ENCODE peak calls at places on chromosomes 13 and 19, in six cellular contexts. One of them, this sample, is unnamed.

GRCh38 chr13:113544071-113544891 is 40.3 kb upstream of the TFDP1 start:
- DNase-seq in uterus: peak; percentile 5
- DNase-seq in GM23338: no peak
- DNase-seq in right cardiac atrium: no peak
- DNase-seq in tibial artery: no peak
- DNase-seq in mucosa of descending colon: no peak
- DNase-seq in this sample: peak; percentile 34

GRCh38 chr13:73531014-73531413 is 472.2 kb downstream of the KLF5 start:
- DNase-seq in uterus: no peak
- DNase-seq in GM23338: no peak
- DNase-seq in right cardiac atrium: no peak
- DNase-seq in tibial artery: no peak
- DNase-seq in mucosa of descending colon: no peak
- DNase-seq in this sample: no peak

GRCh38 chr13:40464349-40464748 is 202.1 kb downstream of the FOXO1 start:
- DNase-seq in uterus: no peak
- DNase-seq in GM23338: no peak
- DNase-seq in right cardiac atrium: no peak
- DNase-seq in tibial artery: no peak
- DNase-seq in mucosa of descending colon: no peak
- DNase-seq in this sample: no peak

GRCh38 chr19:29537601-29538000 is 11.8 kb downstream of the VSTM2B start:
- DNase-seq in uterus: no peak
- DNase-seq in GM23338: no peak
- DNase-seq in right cardiac atrium: no peak
- DNase-seq in tibial artery: peak; percentile 16
- DNase-seq in mucosa of descending colon: no peak
- DNase-seq in this sample: peak; percentile 5

GRCh38 chr13:113765241-113765910 is 6.3 kb downstream of the TMEM255B start:
- DNase-seq in uterus: no peak
- DNase-seq in GM23338: peak; percentile 50
- DNase-seq in right cardiac atrium: no peak
- DNase-seq in tibial artery: no peak
- DNase-seq in mucosa of descending colon: no peak
- DNase-seq in this sample: no peak

GRCh38 chr13:99689955-99690354 is 188.7 kb downstream of the TM9SF2 start:
- DNase-seq in uterus: no peak
- DNase-seq in GM23338: peak; percentile 77
- DNase-seq in right cardiac atrium: no peak
- DNase-seq in tibial artery: no peak
- DNase-seq in mucosa of descending colon: no peak
- DNase-seq in this sample: no peak

GRCh38 chr13:101127741-101128353 is 288.5 kb downstream of the NALCN start:
- DNase-seq in uterus: no peak
- DNase-seq in GM23338: peak; percentile 60
- DNase-seq in right cardiac atrium: no peak
- DNase-seq in tibial artery: no peak
- DNase-seq in mucosa of descending colon: no peak
- DNase-seq in this sample: peak; percentile 23

GRCh38 chr19:50835785-50836542 is 2.6 kb upstream of the KLK15 start:
- DNase-seq in uterus: peak; percentile 29
- DNase-seq in GM23338: peak; percentile 83
- DNase-seq in right cardiac atrium: peak; percentile 68
- DNase-seq in tibial artery: no peak
- DNase-seq in mucosa of descending colon: peak; percentile 95
- DNase-seq in this sample: peak; percentile 91

GRCh38 chr13:41017153-41017552 is 2.0 kb downstream of the ELF1 start:
- DNase-seq in uterus: no peak
- DNase-seq in GM23338: no peak
- DNase-seq in right cardiac atrium: no peak
- DNase-seq in tibial artery: peak; percentile 34
- DNase-seq in mucosa of descending colon: no peak
- DNase-seq in this sample: no peak

GRCh38 chr13:95896302-95896701 is 156.9 kb downstream of the UGGT2 start:
- DNase-seq in uterus: no peak
- DNase-seq in GM23338: no peak
- DNase-seq in right cardiac atrium: no peak
- DNase-seq in tibial artery: no peak
- DNase-seq in mucosa of descending colon: no peak
- DNase-seq in this sample: no peak

GRCh38 chr13:106101201-106101600 is 434.3 kb downstream of the EFNB2 start:
- DNase-seq in uterus: no peak
- DNase-seq in GM23338: no peak
- DNase-seq in right cardiac atrium: no peak
- DNase-seq in tibial artery: no peak
- DNase-seq in mucosa of descending colon: no peak
- DNase-seq in this sample: no peak

GRCh38 chr13:106102776-106103175 is 432.7 kb downstream of the EFNB2 start:
- DNase-seq in uterus: no peak
- DNase-seq in GM23338: no peak
- DNase-seq in right cardiac atrium: no peak
- DNase-seq in tibial artery: no peak
- DNase-seq in mucosa of descending colon: no peak
- DNase-seq in this sample: no peak

GRCh38 chr13:106098778-106099177 is 436.7 kb downstream of the EFNB2 start:
- DNase-seq in uterus: no peak
- DNase-seq in GM23338: no peak
- DNase-seq in right cardiac atrium: no peak
- DNase-seq in tibial artery: no peak
- DNase-seq in mucosa of descending colon: no peak
- DNase-seq in this sample: no peak

GRCh38 chr13:106100261-106100919 is 435.1 kb downstream of the EFNB2 start:
- DNase-seq in uterus: no peak
- DNase-seq in GM23338: peak; percentile 86
- DNase-seq in right cardiac atrium: peak; percentile 49
- DNase-seq in tibial artery: no peak
- DNase-seq in mucosa of descending colon: peak; percentile 80
- DNase-seq in this sample: peak; percentile 98

DNA sequence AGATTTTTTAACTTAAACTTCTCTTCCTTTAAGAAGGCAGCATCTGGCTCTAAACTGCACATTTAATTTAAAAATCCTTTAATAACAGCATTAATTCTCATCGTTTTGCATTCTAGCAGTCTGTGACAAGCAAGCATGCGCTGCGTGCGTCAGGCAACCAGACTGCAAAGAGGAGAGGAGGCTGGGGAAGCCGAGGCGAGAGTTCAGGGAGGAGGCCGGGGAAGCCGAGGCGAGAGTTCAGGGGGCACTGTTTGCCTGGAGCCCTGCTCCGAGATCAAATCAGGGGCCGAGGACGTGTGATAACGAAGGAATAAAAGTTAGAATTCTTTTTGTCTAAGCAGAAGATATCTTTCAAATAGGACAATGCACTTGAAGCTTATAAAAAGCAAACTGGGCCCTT is 435.7 kb downstream of the EFNB2 start:
- DNase-seq in uterus: no peak
- DNase-seq in GM23338: no peak
- DNase-seq in right cardiac atrium: peak; percentile 21
- DNase-seq in tibial artery: no peak
- DNase-seq in mucosa of descending colon: peak; percentile 67
- DNase-seq in this sample: no peak
- H3K4me1 ChIP-seq in uterus: no peaks in the 10 kb centered on the region
- H3K4me1 ChIP-seq in GM23338: peaks cover 43% of the 10 kb centered on the region
- H3K4me1 ChIP-seq in right cardiac atrium: peaks cover 5% of the 10 kb centered on the region
- H3K4me1 ChIP-seq in tibial artery: no peaks in the 10 kb centered on the region
- H3K4me1 ChIP-seq in mucosa of descending colon: peaks cover 33% of the 10 kb centered on the region
- H3K4me1 ChIP-seq in this sample: peaks cover 94% of the 10 kb centered on the region

DNA sequence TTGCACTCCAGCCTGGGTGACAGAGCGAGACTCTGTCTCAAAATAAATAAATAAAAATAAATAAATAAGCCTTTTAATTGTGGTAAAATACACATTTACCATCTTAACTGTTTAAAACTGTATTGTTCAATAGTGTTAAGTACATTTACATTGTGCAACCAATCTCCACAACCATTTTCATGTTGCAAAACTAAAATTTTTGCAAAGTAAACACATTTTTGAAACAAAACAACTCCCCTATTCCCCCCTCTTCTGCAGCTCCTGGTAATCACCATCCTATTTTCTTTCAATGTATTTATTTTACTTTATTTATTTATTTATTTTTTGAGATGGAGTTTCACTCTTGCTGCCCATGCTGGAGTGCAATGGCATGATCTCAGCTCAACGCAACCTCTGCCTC is 5.8 kb upstream of the B9D2 start:
- DNase-seq in uterus: no peak
- DNase-seq in GM23338: no peak
- DNase-seq in right cardiac atrium: no peak
- DNase-seq in tibial artery: no peak
- DNase-seq in mucosa of descending colon: no peak
- DNase-seq in this sample: no peak
- H3K4me1 ChIP-seq in uterus: no peaks in the 10 kb centered on the region
- H3K4me1 ChIP-seq in GM23338: no peaks in the 10 kb centered on the region
- H3K4me1 ChIP-seq in right cardiac atrium: peaks cover 2% of the 10 kb centered on the region
- H3K4me1 ChIP-seq in tibial artery: peaks cover 27% of the 10 kb centered on the region
- H3K4me1 ChIP-seq in mucosa of descending colon: peaks cover 10% of the 10 kb centered on the region
- H3K4me1 ChIP-seq in this sample: peaks cover 10% of the 10 kb centered on the region

GRCh38 chr13:25267715-25268114 is 19.6 kb downstream of the MTMR6 start:
- DNase-seq in uterus: no peak
- DNase-seq in GM23338: no peak
- DNase-seq in right cardiac atrium: no peak
- DNase-seq in tibial artery: no peak
- DNase-seq in mucosa of descending colon: no peak
- DNase-seq in this sample: peak; percentile 5
- H3K4me1 ChIP-seq in uterus: no peaks in the 10 kb centered on the region
- H3K4me1 ChIP-seq in GM23338: no peaks in the 10 kb centered on the region
- H3K4me1 ChIP-seq in right cardiac atrium: no peaks in the 10 kb centered on the region
- H3K4me1 ChIP-seq in tibial artery: no peaks in the 10 kb centered on the region
- H3K4me1 ChIP-seq in mucosa of descending colon: no peaks in the 10 kb centered on the region
- H3K4me1 ChIP-seq in this sample: no peaks in the 10 kb centered on the region

DNA sequence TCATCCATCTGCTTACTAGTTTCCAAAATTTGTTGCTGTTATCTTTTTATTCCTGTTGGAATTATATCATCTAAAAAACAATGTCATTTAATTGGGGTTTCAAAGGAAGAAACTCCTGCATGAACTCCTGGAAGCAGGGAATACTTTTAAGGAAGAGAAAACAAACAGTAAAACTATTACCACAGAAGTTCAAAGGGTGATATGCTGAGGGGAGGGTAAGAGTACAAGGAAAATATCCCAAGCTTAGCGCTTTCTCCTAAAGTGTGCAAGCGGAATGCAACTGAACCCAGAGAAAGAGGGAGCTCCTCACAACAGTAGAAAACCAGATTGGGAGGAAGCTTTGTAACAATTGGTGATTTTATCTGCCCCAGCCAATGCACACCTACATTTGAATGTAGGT is 175.1 kb downstream of the NUFIP1 start:
- DNase-seq in uterus: no peak
- DNase-seq in GM23338: no peak
- DNase-seq in right cardiac atrium: no peak
- DNase-seq in tibial artery: no peak
- DNase-seq in mucosa of descending colon: no peak
- DNase-seq in this sample: no peak
- H3K4me1 ChIP-seq in uterus: no peaks in the 10 kb centered on the region
- H3K4me1 ChIP-seq in GM23338: peaks cover 24% of the 10 kb centered on the region
- H3K4me1 ChIP-seq in right cardiac atrium: peaks cover 2% of the 10 kb centered on the region
- H3K4me1 ChIP-seq in tibial artery: peaks cover 64% of the 10 kb centered on the region
- H3K4me1 ChIP-seq in mucosa of descending colon: peaks cover 6% of the 10 kb centered on the region
- H3K4me1 ChIP-seq in this sample: peaks cover 97% of the 10 kb centered on the region

DNA sequence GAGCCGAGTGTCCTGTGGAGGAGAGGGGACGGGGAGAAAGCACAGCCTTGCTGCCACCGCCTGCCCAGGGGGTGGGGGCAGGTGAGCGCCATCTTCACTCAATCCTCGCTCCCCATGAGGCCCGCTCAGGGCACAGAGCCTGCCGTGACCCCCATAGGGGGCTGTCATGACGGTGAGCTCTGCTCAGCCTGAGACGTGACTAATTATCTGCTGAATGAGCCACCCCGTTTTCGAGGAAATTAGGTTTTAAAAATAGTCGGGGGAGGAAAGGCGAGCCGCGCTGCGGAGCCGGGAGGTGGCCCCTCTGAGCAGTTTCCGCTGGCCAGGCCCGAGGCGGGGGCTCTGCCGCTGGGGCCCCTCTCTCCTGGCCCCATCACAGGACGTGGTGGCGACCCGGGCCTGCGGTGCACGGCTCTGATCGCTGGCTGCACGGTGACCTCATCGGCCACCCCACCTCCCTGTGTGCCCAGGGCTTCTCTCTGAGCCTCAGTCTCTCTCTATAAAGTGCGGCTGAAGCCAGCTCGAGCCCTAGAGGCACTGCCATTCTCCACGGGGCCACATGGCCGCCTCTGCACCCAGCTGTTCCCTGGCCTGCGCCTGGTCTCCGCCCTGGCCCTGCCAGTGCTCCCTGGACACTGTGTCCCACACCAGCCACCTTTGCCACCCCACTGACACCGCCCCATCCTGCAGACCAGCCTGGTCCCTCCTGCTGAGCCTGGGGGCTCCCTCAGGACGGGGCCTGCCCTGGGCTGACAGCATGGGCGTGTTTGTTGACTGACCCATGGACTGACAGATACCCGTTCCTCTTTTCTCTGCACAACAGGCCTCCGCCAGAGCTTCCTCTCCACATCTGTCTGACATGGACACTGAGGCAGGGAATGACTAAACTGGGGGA is 28.3 kb downstream of the PIP5K1C start:
- DNase-seq in uterus: peak; percentile 55
- DNase-seq in GM23338: no peak
- DNase-seq in right cardiac atrium: peak; percentile 56
- DNase-seq in tibial artery: no peak
- DNase-seq in mucosa of descending colon: no peak
- DNase-seq in this sample: no peak
- H3K4me1 ChIP-seq in uterus: peaks cover 13% of the 10 kb centered on the region
- H3K4me1 ChIP-seq in GM23338: peaks cover 6% of the 10 kb centered on the region
- H3K4me1 ChIP-seq in right cardiac atrium: peaks cover 7% of the 10 kb centered on the region
- H3K4me1 ChIP-seq in tibial artery: peaks cover 53% of the 10 kb centered on the region
- H3K4me1 ChIP-seq in mucosa of descending colon: peaks cover 15% of the 10 kb centered on the region
- H3K4me1 ChIP-seq in this sample: peaks cover 11% of the 10 kb centered on the region

DNA sequence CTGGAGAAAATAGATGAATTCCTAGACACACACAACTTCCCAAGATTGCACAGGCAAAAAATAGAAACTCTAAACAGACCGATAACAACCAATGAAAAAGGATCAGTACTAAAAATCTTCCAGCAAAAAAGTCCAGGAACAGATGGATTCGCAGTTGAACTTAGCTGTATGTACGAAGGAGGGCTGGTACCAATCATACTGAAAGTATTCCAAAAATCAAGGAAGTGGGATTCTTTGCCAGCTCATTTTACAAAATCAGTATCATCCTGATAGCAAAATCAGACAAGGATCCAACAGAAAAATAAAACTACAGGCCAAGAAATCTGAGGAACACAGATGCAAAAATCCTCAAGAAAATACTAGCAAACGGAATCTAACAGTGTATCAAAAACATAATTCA is 6.5 kb upstream of the LILRB2 start:
- DNase-seq in uterus: no peak
- DNase-seq in GM23338: no peak
- DNase-seq in right cardiac atrium: no peak
- DNase-seq in tibial artery: no peak
- DNase-seq in mucosa of descending colon: no peak
- DNase-seq in this sample: no peak
- H3K4me1 ChIP-seq in uterus: no peaks in the 10 kb centered on the region
- H3K4me1 ChIP-seq in GM23338: no peaks in the 10 kb centered on the region
- H3K4me1 ChIP-seq in right cardiac atrium: no peaks in the 10 kb centered on the region
- H3K4me1 ChIP-seq in tibial artery: no peaks in the 10 kb centered on the region
- H3K4me1 ChIP-seq in mucosa of descending colon: no peaks in the 10 kb centered on the region
- H3K4me1 ChIP-seq in this sample: no peaks in the 10 kb centered on the region

DNA sequence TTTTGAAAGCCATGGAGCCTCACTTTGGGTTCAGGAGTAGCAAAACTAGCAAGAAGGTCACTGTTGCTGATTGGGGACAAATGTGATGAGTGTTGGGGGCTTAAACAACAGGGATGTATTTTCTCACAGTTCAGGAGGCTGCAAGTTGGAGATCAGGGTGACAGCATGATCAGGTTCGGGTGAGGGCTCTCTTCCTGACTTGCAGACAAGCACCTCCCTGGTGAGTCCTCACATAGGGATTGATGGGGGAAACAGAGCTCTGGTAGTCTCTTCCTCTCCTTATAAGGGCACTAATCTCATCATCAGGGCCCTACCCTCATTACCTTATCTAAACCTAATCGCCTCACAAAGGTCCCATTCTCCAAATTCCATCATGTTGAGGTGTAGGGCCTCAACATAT is 179.2 kb downstream of the TSHZ3 start:
- DNase-seq in uterus: no peak
- DNase-seq in GM23338: no peak
- DNase-seq in right cardiac atrium: no peak
- DNase-seq in tibial artery: no peak
- DNase-seq in mucosa of descending colon: no peak
- DNase-seq in this sample: no peak
- H3K4me1 ChIP-seq in uterus: no peaks in the 10 kb centered on the region
- H3K4me1 ChIP-seq in GM23338: no peaks in the 10 kb centered on the region
- H3K4me1 ChIP-seq in right cardiac atrium: no peaks in the 10 kb centered on the region
- H3K4me1 ChIP-seq in tibial artery: no peaks in the 10 kb centered on the region
- H3K4me1 ChIP-seq in mucosa of descending colon: no peaks in the 10 kb centered on the region
- H3K4me1 ChIP-seq in this sample: no peaks in the 10 kb centered on the region